ENCODE peak calls at places on chromosomes 7 and 10, in nine cellular contexts. X is activated naive CD8-positive, alpha-beta T cell treated with anti-CD3 and anti-CD28 coated beads, Interleukin-2, amount 10 ng/mL, durations not matched to agents 7 days and 5 days; S is NB4; Q is B cell; N is AG20443; R is KG1; E is CD4-positive, alpha-beta memory T cell; A is mammary epithelial cell; V is NCI-H146. W is an unnamed sample.

GRCh38 chr10:62083413-62083794 is 181.9 kb downstream of the ARID5B start:
- DNase-seq in E (peak), X (no peak), V (peak), N (peak), A (no peak), Q (no peak), R (no peak), S (no peak), W (no peak)

GRCh38 chr10:98276316-98276715 is 8.3 kb upstream of the LOXL4 start:
- DNase-seq in S (no peak), X (no peak), V (no peak), A (peak), R (no peak), N (no peak), E (no peak), Q (peak), W (no peak)

GRCh38 chr10:126387931-126388911 is at the start of gene ADAM12:
- DNase-seq in X (peak), V (peak), Q (no peak), E (peak), S (no peak), A (peak), R (no peak), N (peak), W (no peak)

GRCh38 chr7:12607134-12607533 is 36.6 kb downstream of the SCIN start:
- DNase-seq in N (no peak), S (no peak), X (no peak), A (no peak), R (no peak), E (no peak), V (peak), Q (no peak), W (no peak)

GRCh38 chr10:59649606-59650346 is 59.9 kb downstream of the SLC16A9 start:
- DNase-seq in Q (no peak), E (no peak), X (no peak), V (no peak), R (no peak), N (no peak), A (no peak), S (no peak), W (no peak)

GRCh38 chr10:30063098-30063497 is 3.7 kb upstream of the JCAD start:
- DNase-seq in S (no peak), Q (no peak), A (no peak), V (no peak), R (no peak), N (peak), E (no peak), X (no peak), W (peak)

GRCh38 chr7:132516042-132516840 is 60.0 kb downstream of the PLXNA4 start:
- DNase-seq in E (no peak), R (no peak), S (no peak), A (peak), N (peak), Q (no peak), X (no peak), V (no peak), W (peak)

GRCh38 chr7:6578114-6579084 is 1.1 kb downstream of the ZDHHC4 start:
- DNase-seq in S (no peak), N (no peak), Q (no peak), A (no peak), R (no peak), V (no peak), X (no peak), E (no peak), W (no peak)

GRCh38 chr10:88243847-88244730 is 339.0 kb downstream of the RNLS start:
- DNase-seq in X (no peak), E (no peak), Q (no peak), R (no peak), A (no peak), V (peak), S (no peak), N (no peak), W (no peak)

GRCh38 chr10:93461124-93461806 is 20.9 kb downstream of the MYOF start:
- DNase-seq in A (no peak), X (no peak), V (peak), S (no peak), Q (no peak), N (no peak), R (no peak), E (no peak), W (no peak)

GRCh38 chr7:27767374-27767773 is 27.4 kb downstream of the TAX1BP1 start:
- DNase-seq in S (peak), Q (no peak), V (no peak), X (no peak), N (no peak), R (no peak), E (no peak), A (no peak), W (no peak)

GRCh38 chr10:79397575-79398303 is 47.7 kb downstream of the ZCCHC24 start:
- DNase-seq in Q (no peak), N (peak), V (no peak), E (no peak), X (no peak), A (no peak), R (no peak), S (no peak), W (peak)

GRCh38 chr10:119461380-119461779 is 81.1 kb downstream of the RGS10 start:
- DNase-seq in V (no peak), Q (no peak), A (peak), R (no peak), E (no peak), S (no peak), N (no peak), X (no peak), W (no peak)